ENCODE peak calls at places on chromosome 17, in eight cellular contexts. One of them, this sample, is unnamed.

GRCh38 chr17:63911657-63912100 is 621 bp upstream of the CSHL1 start:
- DNase-seq in nephron progenitor cell: peak
- DNase-seq in anterior cingulate cortex: no peak
- DNase-seq in naive thymus-derived CD4-positive, alpha-beta T cell: peak
- DNase-seq in AG09319: no peak
- DNase-seq in GM12865: peak
- DNase-seq in stimulated activated CD8-positive, alpha-beta memory T cell treated with anti-CD3 and anti-CD28 coated beads, Interleukin-15, amount 100 ng/mL, for 4 hours: no peak
- DNase-seq in aorta: no peak
- DNase-seq in this sample: no peak

GRCh38 chr17:75970011-75970523 is 8.9 kb downstream of the ACOX1 start:
- DNase-seq in nephron progenitor cell: no peak
- DNase-seq in anterior cingulate cortex: no peak
- DNase-seq in naive thymus-derived CD4-positive, alpha-beta T cell: no peak
- DNase-seq in AG09319: no peak
- DNase-seq in GM12865: no peak
- DNase-seq in stimulated activated CD8-positive, alpha-beta memory T cell treated with anti-CD3 and anti-CD28 coated beads, Interleukin-15, amount 100 ng/mL, for 4 hours: no peak
- DNase-seq in aorta: no peak
- DNase-seq in this sample: no peak

GRCh38 chr17:9918352-9918751 is 13.3 kb upstream of the RCVRN start:
- DNase-seq in nephron progenitor cell: no peak
- DNase-seq in anterior cingulate cortex: no peak
- DNase-seq in naive thymus-derived CD4-positive, alpha-beta T cell: no peak
- DNase-seq in AG09319: no peak
- DNase-seq in GM12865: no peak
- DNase-seq in stimulated activated CD8-positive, alpha-beta memory T cell treated with anti-CD3 and anti-CD28 coated beads, Interleukin-15, amount 100 ng/mL, for 4 hours: no peak
- DNase-seq in aorta: no peak
- DNase-seq in this sample: no peak

GRCh38 chr17:2157081-2157480 is 102.2 kb downstream of the HIC1 start:
- DNase-seq in nephron progenitor cell: no peak
- DNase-seq in anterior cingulate cortex: no peak
- DNase-seq in naive thymus-derived CD4-positive, alpha-beta T cell: no peak
- DNase-seq in AG09319: no peak
- DNase-seq in GM12865: no peak
- DNase-seq in stimulated activated CD8-positive, alpha-beta memory T cell treated with anti-CD3 and anti-CD28 coated beads, Interleukin-15, amount 100 ng/mL, for 4 hours: no peak
- DNase-seq in aorta: no peak
- DNase-seq in this sample: no peak

GRCh38 chr17:72370819-72371218 is 250.0 kb downstream of the SOX9 start:
- DNase-seq in nephron progenitor cell: no peak
- DNase-seq in anterior cingulate cortex: no peak
- DNase-seq in naive thymus-derived CD4-positive, alpha-beta T cell: no peak
- DNase-seq in AG09319: no peak
- DNase-seq in GM12865: no peak
- DNase-seq in stimulated activated CD8-positive, alpha-beta memory T cell treated with anti-CD3 and anti-CD28 coated beads, Interleukin-15, amount 100 ng/mL, for 4 hours: no peak
- DNase-seq in aorta: no peak
- DNase-seq in this sample: no peak

GRCh38 chr17:48603959-48604769 is 622 bp downstream of the HOXB6 start:
- DNase-seq in nephron progenitor cell: peak
- DNase-seq in anterior cingulate cortex: no peak
- DNase-seq in naive thymus-derived CD4-positive, alpha-beta T cell: no peak
- DNase-seq in AG09319: no peak
- DNase-seq in GM12865: no peak
- DNase-seq in stimulated activated CD8-positive, alpha-beta memory T cell treated with anti-CD3 and anti-CD28 coated beads, Interleukin-15, amount 100 ng/mL, for 4 hours: no peak
- DNase-seq in aorta: peak
- DNase-seq in this sample: no peak

GRCh38 chr17:79950711-79951110 is 85.0 kb downstream of the TBC1D16 start:
- DNase-seq in nephron progenitor cell: no peak
- DNase-seq in anterior cingulate cortex: peak
- DNase-seq in naive thymus-derived CD4-positive, alpha-beta T cell: peak
- DNase-seq in AG09319: no peak
- DNase-seq in GM12865: no peak
- DNase-seq in stimulated activated CD8-positive, alpha-beta memory T cell treated with anti-CD3 and anti-CD28 coated beads, Interleukin-15, amount 100 ng/mL, for 4 hours: no peak
- DNase-seq in aorta: peak
- DNase-seq in this sample: no peak

GRCh38 chr17:50055426-50056216 is at the start of gene ITGA3:
- DNase-seq in nephron progenitor cell: peak
- DNase-seq in anterior cingulate cortex: peak
- DNase-seq in naive thymus-derived CD4-positive, alpha-beta T cell: peak
- DNase-seq in AG09319: no peak
- DNase-seq in GM12865: peak
- DNase-seq in stimulated activated CD8-positive, alpha-beta memory T cell treated with anti-CD3 and anti-CD28 coated beads, Interleukin-15, amount 100 ng/mL, for 4 hours: peak
- DNase-seq in aorta: peak
- DNase-seq in this sample: peak

GRCh38 chr17:62905233-62905632 is 60.8 kb upstream of the TANC2 start:
- DNase-seq in nephron progenitor cell: no peak
- DNase-seq in anterior cingulate cortex: no peak
- DNase-seq in naive thymus-derived CD4-positive, alpha-beta T cell: no peak
- DNase-seq in AG09319: no peak
- DNase-seq in GM12865: no peak
- DNase-seq in stimulated activated CD8-positive, alpha-beta memory T cell treated with anti-CD3 and anti-CD28 coated beads, Interleukin-15, amount 100 ng/mL, for 4 hours: no peak
- DNase-seq in aorta: no peak
- DNase-seq in this sample: no peak

GRCh38 chr17:64196626-64197025 is 66.4 kb downstream of the TEX2 start:
- DNase-seq in nephron progenitor cell: no peak
- DNase-seq in anterior cingulate cortex: no peak
- DNase-seq in naive thymus-derived CD4-positive, alpha-beta T cell: no peak
- DNase-seq in AG09319: peak
- DNase-seq in GM12865: no peak
- DNase-seq in stimulated activated CD8-positive, alpha-beta memory T cell treated with anti-CD3 and anti-CD28 coated beads, Interleukin-15, amount 100 ng/mL, for 4 hours: no peak
- DNase-seq in aorta: no peak
- DNase-seq in this sample: no peak

GRCh38 chr17:68906638-68907037 is 48.6 kb downstream of the ABCA8 start:
- DNase-seq in nephron progenitor cell: no peak
- DNase-seq in anterior cingulate cortex: no peak
- DNase-seq in naive thymus-derived CD4-positive, alpha-beta T cell: no peak
- DNase-seq in AG09319: no peak
- DNase-seq in GM12865: peak
- DNase-seq in stimulated activated CD8-positive, alpha-beta memory T cell treated with anti-CD3 and anti-CD28 coated beads, Interleukin-15, amount 100 ng/mL, for 4 hours: no peak
- DNase-seq in aorta: no peak
- DNase-seq in this sample: no peak

GRCh38 chr17:45841883-45842525 is 2.7 kb upstream of the SPPL2C start:
- DNase-seq in nephron progenitor cell: no peak
- DNase-seq in anterior cingulate cortex: no peak
- DNase-seq in naive thymus-derived CD4-positive, alpha-beta T cell: no peak
- DNase-seq in AG09319: no peak
- DNase-seq in GM12865: no peak
- DNase-seq in stimulated activated CD8-positive, alpha-beta memory T cell treated with anti-CD3 and anti-CD28 coated beads, Interleukin-15, amount 100 ng/mL, for 4 hours: no peak
- DNase-seq in aorta: no peak
- DNase-seq in this sample: no peak

GRCh38 chr17:50088952-50089825 is 6.0 kb upstream of the PDK2 start:
- DNase-seq in nephron progenitor cell: no peak
- DNase-seq in anterior cingulate cortex: no peak
- DNase-seq in naive thymus-derived CD4-positive, alpha-beta T cell: no peak
- DNase-seq in AG09319: no peak
- DNase-seq in GM12865: no peak
- DNase-seq in stimulated activated CD8-positive, alpha-beta memory T cell treated with anti-CD3 and anti-CD28 coated beads, Interleukin-15, amount 100 ng/mL, for 4 hours: no peak
- DNase-seq in aorta: no peak
- DNase-seq in this sample: no peak

GRCh38 chr17:64063766-64064224 is 43.4 kb upstream of the ICAM2 start:
- DNase-seq in nephron progenitor cell: peak
- DNase-seq in anterior cingulate cortex: no peak
- DNase-seq in naive thymus-derived CD4-positive, alpha-beta T cell: peak
- DNase-seq in AG09319: no peak
- DNase-seq in GM12865: peak
- DNase-seq in stimulated activated CD8-positive, alpha-beta memory T cell treated with anti-CD3 and anti-CD28 coated beads, Interleukin-15, amount 100 ng/mL, for 4 hours: no peak
- DNase-seq in aorta: peak
- DNase-seq in this sample: no peak

GRCh38 chr17:64448665-64449512 is at the start of gene MILR1:
- DNase-seq in nephron progenitor cell: no peak
- DNase-seq in anterior cingulate cortex: peak
- DNase-seq in naive thymus-derived CD4-positive, alpha-beta T cell: no peak
- DNase-seq in AG09319: peak
- DNase-seq in GM12865: peak
- DNase-seq in stimulated activated CD8-positive, alpha-beta memory T cell treated with anti-CD3 and anti-CD28 coated beads, Interleukin-15, amount 100 ng/mL, for 4 hours: no peak
- DNase-seq in aorta: no peak
- DNase-seq in this sample: no peak

GRCh38 chr17:3528604-3529511 is 28.8 kb downstream of the TRPV3 start:
- DNase-seq in nephron progenitor cell: no peak
- DNase-seq in anterior cingulate cortex: no peak
- DNase-seq in naive thymus-derived CD4-positive, alpha-beta T cell: no peak
- DNase-seq in AG09319: no peak
- DNase-seq in GM12865: no peak
- DNase-seq in stimulated activated CD8-positive, alpha-beta memory T cell treated with anti-CD3 and anti-CD28 coated beads, Interleukin-15, amount 100 ng/mL, for 4 hours: no peak
- DNase-seq in aorta: peak
- DNase-seq in this sample: no peak

GRCh38 chr17:36696805-36697204 is 95.4 kb downstream of the MRM1 start:
- DNase-seq in nephron progenitor cell: no peak
- DNase-seq in anterior cingulate cortex: no peak
- DNase-seq in naive thymus-derived CD4-positive, alpha-beta T cell: no peak
- DNase-seq in AG09319: no peak
- DNase-seq in GM12865: no peak
- DNase-seq in stimulated activated CD8-positive, alpha-beta memory T cell treated with anti-CD3 and anti-CD28 coated beads, Interleukin-15, amount 100 ng/mL, for 4 hours: no peak
- DNase-seq in aorta: no peak
- DNase-seq in this sample: no peak

GRCh38 chr17:17153071-17153470 is 53.1 kb downstream of the PLD6 start:
- DNase-seq in nephron progenitor cell: no peak
- DNase-seq in anterior cingulate cortex: no peak
- DNase-seq in naive thymus-derived CD4-positive, alpha-beta T cell: no peak
- DNase-seq in AG09319: no peak
- DNase-seq in GM12865: no peak
- DNase-seq in stimulated activated CD8-positive, alpha-beta memory T cell treated with anti-CD3 and anti-CD28 coated beads, Interleukin-15, amount 100 ng/mL, for 4 hours: no peak
- DNase-seq in aorta: no peak
- DNase-seq in this sample: no peak

GRCh38 chr17:45234641-45235040 is 13.0 kb downstream of the FMNL1 start:
- DNase-seq in nephron progenitor cell: peak
- DNase-seq in anterior cingulate cortex: no peak
- DNase-seq in naive thymus-derived CD4-positive, alpha-beta T cell: no peak
- DNase-seq in AG09319: no peak
- DNase-seq in GM12865: peak
- DNase-seq in stimulated activated CD8-positive, alpha-beta memory T cell treated with anti-CD3 and anti-CD28 coated beads, Interleukin-15, amount 100 ng/mL, for 4 hours: no peak
- DNase-seq in aorta: no peak
- DNase-seq in this sample: peak

GRCh38 chr17:41076788-41077187 is 7.2 kb upstream of the KRTAP4-7 start:
- DNase-seq in nephron progenitor cell: no peak
- DNase-seq in anterior cingulate cortex: no peak
- DNase-seq in naive thymus-derived CD4-positive, alpha-beta T cell: no peak
- DNase-seq in AG09319: no peak
- DNase-seq in GM12865: no peak
- DNase-seq in stimulated activated CD8-positive, alpha-beta memory T cell treated with anti-CD3 and anti-CD28 coated beads, Interleukin-15, amount 100 ng/mL, for 4 hours: no peak
- DNase-seq in aorta: no peak
- DNase-seq in this sample: no peak

GRCh38 chr17:74153456-74153810 is 50.0 kb upstream of the RPL38 start:
- DNase-seq in nephron progenitor cell: no peak
- DNase-seq in anterior cingulate cortex: no peak
- DNase-seq in naive thymus-derived CD4-positive, alpha-beta T cell: no peak
- DNase-seq in AG09319: no peak
- DNase-seq in GM12865: no peak
- DNase-seq in stimulated activated CD8-positive, alpha-beta memory T cell treated with anti-CD3 and anti-CD28 coated beads, Interleukin-15, amount 100 ng/mL, for 4 hours: no peak
- DNase-seq in aorta: no peak
- DNase-seq in this sample: no peak

GRCh38 chr17:79087428-79088143 is 13.0 kb downstream of the ENGASE start:
- DNase-seq in nephron progenitor cell: peak
- DNase-seq in anterior cingulate cortex: peak
- DNase-seq in naive thymus-derived CD4-positive, alpha-beta T cell: peak
- DNase-seq in AG09319: no peak
- DNase-seq in GM12865: peak
- DNase-seq in stimulated activated CD8-positive, alpha-beta memory T cell treated with anti-CD3 and anti-CD28 coated beads, Interleukin-15, amount 100 ng/mL, for 4 hours: no peak
- DNase-seq in aorta: peak
- DNase-seq in this sample: peak

GRCh38 chr17:31663576-31663975 is 195.5 kb downstream of the COPRS start:
- DNase-seq in nephron progenitor cell: no peak
- DNase-seq in anterior cingulate cortex: no peak
- DNase-seq in naive thymus-derived CD4-positive, alpha-beta T cell: no peak
- DNase-seq in AG09319: no peak
- DNase-seq in GM12865: no peak
- DNase-seq in stimulated activated CD8-positive, alpha-beta memory T cell treated with anti-CD3 and anti-CD28 coated beads, Interleukin-15, amount 100 ng/mL, for 4 hours: no peak
- DNase-seq in aorta: no peak
- DNase-seq in this sample: no peak

GRCh38 chr17:31248986-31249385 is 48.1 kb downstream of the OMG start:
- DNase-seq in nephron progenitor cell: no peak
- DNase-seq in anterior cingulate cortex: no peak
- DNase-seq in naive thymus-derived CD4-positive, alpha-beta T cell: no peak
- DNase-seq in AG09319: no peak
- DNase-seq in GM12865: no peak
- DNase-seq in stimulated activated CD8-positive, alpha-beta memory T cell treated with anti-CD3 and anti-CD28 coated beads, Interleukin-15, amount 100 ng/mL, for 4 hours: no peak
- DNase-seq in aorta: no peak
- DNase-seq in this sample: no peak

GRCh38 chr17:59357929-59358328 is 26.5 kb downstream of the YPEL2 start:
- DNase-seq in nephron progenitor cell: no peak
- DNase-seq in anterior cingulate cortex: no peak
- DNase-seq in naive thymus-derived CD4-positive, alpha-beta T cell: no peak
- DNase-seq in AG09319: no peak
- DNase-seq in GM12865: no peak
- DNase-seq in stimulated activated CD8-positive, alpha-beta memory T cell treated with anti-CD3 and anti-CD28 coated beads, Interleukin-15, amount 100 ng/mL, for 4 hours: no peak
- DNase-seq in aorta: no peak
- DNase-seq in this sample: no peak

GRCh38 chr17:14474591-14474990 is 173.7 kb downstream of the HS3ST3B1 start:
- DNase-seq in nephron progenitor cell: no peak
- DNase-seq in anterior cingulate cortex: no peak
- DNase-seq in naive thymus-derived CD4-positive, alpha-beta T cell: no peak
- DNase-seq in AG09319: no peak
- DNase-seq in GM12865: no peak
- DNase-seq in stimulated activated CD8-positive, alpha-beta memory T cell treated with anti-CD3 and anti-CD28 coated beads, Interleukin-15, amount 100 ng/mL, for 4 hours: no peak
- DNase-seq in aorta: no peak
- DNase-seq in this sample: no peak

GRCh38 chr17:73311428-73311780 is 397 bp downstream of the CDC42EP4 start:
- DNase-seq in nephron progenitor cell: no peak
- DNase-seq in anterior cingulate cortex: no peak
- DNase-seq in naive thymus-derived CD4-positive, alpha-beta T cell: no peak
- DNase-seq in AG09319: no peak
- DNase-seq in GM12865: no peak
- DNase-seq in stimulated activated CD8-positive, alpha-beta memory T cell treated with anti-CD3 and anti-CD28 coated beads, Interleukin-15, amount 100 ng/mL, for 4 hours: no peak
- DNase-seq in aorta: peak
- DNase-seq in this sample: peak

GRCh38 chr17:62827722-62828498 is 19.8 kb upstream of the MARCHF10 start:
- DNase-seq in nephron progenitor cell: no peak
- DNase-seq in anterior cingulate cortex: no peak
- DNase-seq in naive thymus-derived CD4-positive, alpha-beta T cell: no peak
- DNase-seq in AG09319: no peak
- DNase-seq in GM12865: no peak
- DNase-seq in stimulated activated CD8-positive, alpha-beta memory T cell treated with anti-CD3 and anti-CD28 coated beads, Interleukin-15, amount 100 ng/mL, for 4 hours: no peak
- DNase-seq in aorta: no peak
- DNase-seq in this sample: no peak

GRCh38 chr17:5500247-5500803 is 14.0 kb downstream of the MIS12 start:
- DNase-seq in nephron progenitor cell: no peak
- DNase-seq in anterior cingulate cortex: peak
- DNase-seq in naive thymus-derived CD4-positive, alpha-beta T cell: no peak
- DNase-seq in AG09319: no peak
- DNase-seq in GM12865: no peak
- DNase-seq in stimulated activated CD8-positive, alpha-beta memory T cell treated with anti-CD3 and anti-CD28 coated beads, Interleukin-15, amount 100 ng/mL, for 4 hours: no peak
- DNase-seq in aorta: no peak
- DNase-seq in this sample: peak

GRCh38 chr17:11693284-11693683 is 95.0 kb downstream of the DNAH9 start:
- DNase-seq in nephron progenitor cell: no peak
- DNase-seq in anterior cingulate cortex: no peak
- DNase-seq in naive thymus-derived CD4-positive, alpha-beta T cell: no peak
- DNase-seq in AG09319: no peak
- DNase-seq in GM12865: no peak
- DNase-seq in stimulated activated CD8-positive, alpha-beta memory T cell treated with anti-CD3 and anti-CD28 coated beads, Interleukin-15, amount 100 ng/mL, for 4 hours: no peak
- DNase-seq in aorta: no peak
- DNase-seq in this sample: no peak

GRCh38 chr17:78316867-78317816 is 42.7 kb downstream of the SOCS3 start:
- DNase-seq in nephron progenitor cell: peak
- DNase-seq in anterior cingulate cortex: no peak
- DNase-seq in naive thymus-derived CD4-positive, alpha-beta T cell: no peak
- DNase-seq in AG09319: no peak
- DNase-seq in GM12865: no peak
- DNase-seq in stimulated activated CD8-positive, alpha-beta memory T cell treated with anti-CD3 and anti-CD28 coated beads, Interleukin-15, amount 100 ng/mL, for 4 hours: no peak
- DNase-seq in aorta: no peak
- DNase-seq in this sample: no peak

GRCh38 chr17:48510761-48511604 is 19.8 kb downstream of the HOXB1 start:
- DNase-seq in nephron progenitor cell: no peak
- DNase-seq in anterior cingulate cortex: no peak
- DNase-seq in naive thymus-derived CD4-positive, alpha-beta T cell: no peak
- DNase-seq in AG09319: peak
- DNase-seq in GM12865: peak
- DNase-seq in stimulated activated CD8-positive, alpha-beta memory T cell treated with anti-CD3 and anti-CD28 coated beads, Interleukin-15, amount 100 ng/mL, for 4 hours: no peak
- DNase-seq in aorta: no peak
- DNase-seq in this sample: no peak

GRCh38 chr17:419073-419735 is 66.6 kb upstream of the RPH3AL start:
- DNase-seq in nephron progenitor cell: no peak
- DNase-seq in anterior cingulate cortex: no peak
- DNase-seq in naive thymus-derived CD4-positive, alpha-beta T cell: no peak
- DNase-seq in AG09319: no peak
- DNase-seq in GM12865: no peak
- DNase-seq in stimulated activated CD8-positive, alpha-beta memory T cell treated with anti-CD3 and anti-CD28 coated beads, Interleukin-15, amount 100 ng/mL, for 4 hours: no peak
- DNase-seq in aorta: no peak
- DNase-seq in this sample: no peak

GRCh38 chr17:72602517-72603345 is 481.9 kb downstream of the SOX9 start:
- DNase-seq in nephron progenitor cell: no peak
- DNase-seq in anterior cingulate cortex: no peak
- DNase-seq in naive thymus-derived CD4-positive, alpha-beta T cell: no peak
- DNase-seq in AG09319: no peak
- DNase-seq in GM12865: peak
- DNase-seq in stimulated activated CD8-positive, alpha-beta memory T cell treated with anti-CD3 and anti-CD28 coated beads, Interleukin-15, amount 100 ng/mL, for 4 hours: no peak
- DNase-seq in aorta: no peak
- DNase-seq in this sample: no peak

This sample was measured in NCI-H1930.